ENCODE peak calls at places on chromosomes 5 and 9, in four cellular contexts. One of them, this sample, is unnamed.
A peak's percentile ranks its signal among the peaks of the same experiment; 100 is the strongest.

GRCh38 chr9:122221223-122221811 is 7.4 kb downstream of the LHX6 start:
- DNase-seq in HCT116: no peak
- DNase-seq in SK-N-SH: peak; percentile 59
- DNase-seq in endothelial cell of umbilical vein: no peak
- DNase-seq in this sample: no peak

GRCh38 chr9:109781541-109782197 is 1.7 kb downstream of the PALM2AKAP2 start:
- DNase-seq in SK-N-SH: no peak
- DNase-seq in endothelial cell of umbilical vein: no peak
- DNase-seq in HCT116: no peak
- DNase-seq in this sample: no peak

GRCh38 chr5:54644226-54644625 is 126.7 kb downstream of the SNX18 start:
- DNase-seq in endothelial cell of umbilical vein: peak; percentile 86
- DNase-seq in HCT116: peak; percentile 48
- DNase-seq in SK-N-SH: no peak
- DNase-seq in this sample: peak; percentile 94

GRCh38 chr5:32278403-32278802 is 34.3 kb downstream of the MTMR12 start:
- DNase-seq in HCT116: no peak
- DNase-seq in SK-N-SH: no peak
- DNase-seq in endothelial cell of umbilical vein: no peak
- DNase-seq in this sample: peak; percentile 30

GRCh38 chr5:125277494-125278154 is 531.2 kb upstream of the ZNF608 start:
- DNase-seq in HCT116: peak; percentile 72
- DNase-seq in endothelial cell of umbilical vein: peak; percentile 93
- DNase-seq in SK-N-SH: no peak
- DNase-seq in this sample: peak; percentile 95

GRCh38 chr9:111599092-111599947 is at the start of gene PTGR1:
- DNase-seq in endothelial cell of umbilical vein: peak; percentile 83
- DNase-seq in SK-N-SH: peak; percentile 82
- DNase-seq in HCT116: peak; percentile 81
- DNase-seq in this sample: peak; percentile 83

GRCh38 chr5:55600536-55601208 is 65.9 kb upstream of the PLPP1 start:
- DNase-seq in endothelial cell of umbilical vein: peak; percentile 63
- DNase-seq in SK-N-SH: peak; percentile 43
- DNase-seq in HCT116: no peak
- DNase-seq in this sample: no peak

GRCh38 chr9:109319631-109320233 is 1.1 kb downstream of the EPB41L4B start:
- DNase-seq in endothelial cell of umbilical vein: no peak
- DNase-seq in HCT116: no peak
- DNase-seq in SK-N-SH: peak; percentile 64
- DNase-seq in this sample: no peak

GRCh38 chr5:157965989-157966388 is 107.0 kb upstream of the CLINT1 start:
- DNase-seq in SK-N-SH: no peak
- DNase-seq in endothelial cell of umbilical vein: no peak
- DNase-seq in HCT116: no peak
- DNase-seq in this sample: no peak

GRCh38 chr9:20853866-20854265 is 169.8 kb downstream of the FOCAD start:
- DNase-seq in endothelial cell of umbilical vein: peak; percentile 28
- DNase-seq in HCT116: no peak
- DNase-seq in SK-N-SH: no peak
- DNase-seq in this sample: no peak

GRCh38 chr9:37938121-37938906 is 34.4 kb upstream of the SLC25A51 start:
- DNase-seq in endothelial cell of umbilical vein: peak; percentile 90
- DNase-seq in SK-N-SH: peak; percentile 79
- DNase-seq in HCT116: no peak
- DNase-seq in this sample: peak; percentile 65

GRCh38 chr9:76561887-76562286 is 102.9 kb downstream of the GCNT1 start:
- DNase-seq in HCT116: no peak
- DNase-seq in SK-N-SH: no peak
- DNase-seq in endothelial cell of umbilical vein: no peak
- DNase-seq in this sample: no peak

GRCh38 chr5:111859031-111859430 is 102.0 kb upstream of the NREP start:
- DNase-seq in SK-N-SH: no peak
- DNase-seq in HCT116: no peak
- DNase-seq in endothelial cell of umbilical vein: no peak
- DNase-seq in this sample: no peak

GRCh38 chr5:179285236-179285635 is 60.0 kb downstream of the ADAMTS2 start:
- DNase-seq in HCT116: no peak
- DNase-seq in SK-N-SH: peak; percentile 89
- DNase-seq in endothelial cell of umbilical vein: no peak
- DNase-seq in this sample: no peak

GRCh38 chr5:159465604-159466003 is 135.3 kb upstream of the IL12B start:
- DNase-seq in endothelial cell of umbilical vein: no peak
- DNase-seq in HCT116: no peak
- DNase-seq in SK-N-SH: no peak
- DNase-seq in this sample: no peak

GRCh38 chr9:135698767-135699166 is 514 bp downstream of the SOHLH1 start:
- DNase-seq in SK-N-SH: no peak
- DNase-seq in HCT116: no peak
- DNase-seq in endothelial cell of umbilical vein: no peak
- DNase-seq in this sample: no peak

GRCh38 chr5:128201065-128201926 is 117.7 kb downstream of the SLC12A2 start:
- DNase-seq in endothelial cell of umbilical vein: peak; percentile 63
- DNase-seq in HCT116: no peak
- DNase-seq in SK-N-SH: peak; percentile 82
- DNase-seq in this sample: peak; percentile 64

GRCh38 chr5:159178978-159179377 is 30.4 kb downstream of the RNF145 start:
- DNase-seq in endothelial cell of umbilical vein: peak; percentile 97
- DNase-seq in HCT116: peak; percentile 75
- DNase-seq in SK-N-SH: no peak
- DNase-seq in this sample: peak; percentile 96

GRCh38 chr5:94433393-94434149 is 184.8 kb downstream of the KIAA0825 start:
- DNase-seq in SK-N-SH: no peak
- DNase-seq in HCT116: peak; percentile 73
- DNase-seq in endothelial cell of umbilical vein: peak; percentile 38
- DNase-seq in this sample: peak; percentile 19

GRCh38 chr5:151093476-151093889 is 12.6 kb upstream of the TNIP1 start:
- DNase-seq in endothelial cell of umbilical vein: no peak
- DNase-seq in HCT116: no peak
- DNase-seq in SK-N-SH: no peak
- DNase-seq in this sample: peak; percentile 97

GRCh38 chr9:122168356-122168755 is 8.6 kb downstream of the MORN5 start:
- DNase-seq in HCT116: no peak
- DNase-seq in SK-N-SH: no peak
- DNase-seq in endothelial cell of umbilical vein: peak; percentile 73
- DNase-seq in this sample: peak; percentile 34

GRCh38 chr5:27568811-27569210 is 530.4 kb upstream of the CDH9 start:
- DNase-seq in HCT116: no peak
- DNase-seq in SK-N-SH: no peak
- DNase-seq in endothelial cell of umbilical vein: no peak
- DNase-seq in this sample: peak; percentile 9

GRCh38 chr5:98934581-98934980 is 5.8 kb upstream of the CHD1 start:
- DNase-seq in SK-N-SH: no peak
- DNase-seq in HCT116: no peak
- DNase-seq in endothelial cell of umbilical vein: no peak
- DNase-seq in this sample: peak; percentile 47

DNA sequence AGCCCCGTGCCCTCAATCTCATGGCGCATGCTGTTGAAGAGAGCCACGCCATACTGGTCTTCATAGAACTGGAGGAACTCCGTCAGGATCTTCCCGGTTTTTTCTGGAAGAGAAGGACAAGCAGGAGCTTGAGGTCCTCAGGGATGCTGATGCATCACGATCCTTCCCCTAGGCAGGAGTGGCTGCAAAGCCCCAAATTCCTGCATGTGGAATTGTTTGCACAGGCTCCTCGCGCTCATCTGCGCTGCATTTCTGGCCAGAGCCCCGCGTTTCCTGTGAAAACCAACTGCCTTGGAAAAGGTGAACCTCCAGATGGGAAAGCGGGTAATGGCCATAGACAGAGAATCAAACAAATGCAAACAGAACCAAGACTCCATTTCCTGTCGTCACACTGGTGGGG is 80.4 kb downstream of the LRSAM1 start:
- DNase-seq in endothelial cell of umbilical vein: no peak
- DNase-seq in HCT116: no peak
- DNase-seq in SK-N-SH: no peak
- DNase-seq in this sample: no peak
- H3K9ac ChIP-seq in endothelial cell of umbilical vein: no peak overlapping the region
- H3K9ac ChIP-seq in HCT116: no peak overlapping the region
- H3K9ac ChIP-seq in SK-N-SH: no peak overlapping the region
- H3K9ac ChIP-seq in this sample: no peak overlapping the region

GRCh38 chr9:133421615-133422542 is at the start of gene ADAMTS13:
- DNase-seq in SK-N-SH: no peak
- DNase-seq in endothelial cell of umbilical vein: no peak
- DNase-seq in HCT116: no peak
- DNase-seq in this sample: no peak
- H3K9ac ChIP-seq in SK-N-SH: no peak within 1 kb of the TSS
- H3K9ac ChIP-seq in endothelial cell of umbilical vein: no peak within 1 kb of the TSS
- H3K9ac ChIP-seq in HCT116: no peak within 1 kb of the TSS
- H3K9ac ChIP-seq in this sample: no peak within 1 kb of the TSS

DNA sequence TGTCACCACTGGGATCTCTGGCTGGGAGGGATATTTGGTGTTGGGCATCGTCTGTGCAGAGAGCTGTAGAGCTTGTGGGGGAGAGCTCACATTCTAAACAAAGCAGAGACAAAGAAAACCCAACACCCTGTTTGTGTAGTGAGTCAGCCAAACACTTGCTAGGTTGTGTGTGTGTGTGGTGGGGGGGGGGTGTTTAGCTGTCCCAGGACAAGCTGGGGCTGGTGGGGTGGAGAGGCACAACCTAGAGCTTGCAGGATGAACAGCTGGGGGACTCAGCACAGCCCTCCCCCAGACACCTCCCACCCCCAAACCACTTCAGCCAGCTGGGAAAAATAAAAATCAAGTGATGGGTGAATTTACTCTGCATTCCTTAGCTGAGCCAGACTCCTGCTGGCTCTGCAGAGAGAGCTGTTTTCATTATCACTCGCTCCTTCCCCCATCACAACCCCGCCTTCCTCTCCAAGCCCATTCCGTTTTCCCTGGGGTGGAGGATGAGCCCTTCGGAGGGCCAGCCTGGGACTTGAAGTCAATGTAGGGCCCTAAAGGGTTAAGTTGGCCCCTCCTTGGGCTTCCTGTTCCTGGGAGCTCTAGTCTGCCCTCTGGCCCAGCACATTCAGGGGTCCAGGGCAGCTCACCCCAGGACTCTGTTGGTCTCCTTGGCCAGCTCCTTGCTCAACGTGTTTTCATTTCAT is 2.6 kb downstream of the OLFML2A start:
- DNase-seq in SK-N-SH: no peak
- DNase-seq in HCT116: no peak
- DNase-seq in endothelial cell of umbilical vein: peak; percentile 63
- DNase-seq in this sample: peak; percentile 90
- H3K9ac ChIP-seq in SK-N-SH: no peak overlapping the region
- H3K9ac ChIP-seq in HCT116: no peak overlapping the region
- H3K9ac ChIP-seq in endothelial cell of umbilical vein: no peak overlapping the region
- H3K9ac ChIP-seq in this sample: no peak overlapping the region

GRCh38 chr5:148730272-148730954 is 76.1 kb upstream of the HTR4 start:
- DNase-seq in SK-N-SH: no peak
- DNase-seq in HCT116: no peak
- DNase-seq in endothelial cell of umbilical vein: no peak
- DNase-seq in this sample: peak; percentile 39
- H3K9ac ChIP-seq in SK-N-SH: no peak overlapping the region
- H3K9ac ChIP-seq in HCT116: no peak overlapping the region
- H3K9ac ChIP-seq in endothelial cell of umbilical vein: no peak overlapping the region
- H3K9ac ChIP-seq in this sample: no peak overlapping the region

GRCh38 chr9:81619353-81620008 is 69.9 kb downstream of the TLE1 start:
- DNase-seq in endothelial cell of umbilical vein: no peak
- DNase-seq in HCT116: no peak
- DNase-seq in SK-N-SH: no peak
- DNase-seq in this sample: no peak

GRCh38 chr9:81618923-81619322 is 70.4 kb downstream of the TLE1 start:
- DNase-seq in SK-N-SH: no peak
- DNase-seq in HCT116: no peak
- DNase-seq in endothelial cell of umbilical vein: no peak
- DNase-seq in this sample: no peak

GRCh38 chr9:81621111-81621510 is 68.2 kb downstream of the TLE1 start:
- DNase-seq in SK-N-SH: no peak
- DNase-seq in HCT116: no peak
- DNase-seq in endothelial cell of umbilical vein: no peak
- DNase-seq in this sample: no peak

GRCh38 chr9:81621785-81622243 is 67.5 kb downstream of the TLE1 start:
- DNase-seq in SK-N-SH: no peak
- DNase-seq in HCT116: no peak
- DNase-seq in endothelial cell of umbilical vein: no peak
- DNase-seq in this sample: no peak

DNA sequence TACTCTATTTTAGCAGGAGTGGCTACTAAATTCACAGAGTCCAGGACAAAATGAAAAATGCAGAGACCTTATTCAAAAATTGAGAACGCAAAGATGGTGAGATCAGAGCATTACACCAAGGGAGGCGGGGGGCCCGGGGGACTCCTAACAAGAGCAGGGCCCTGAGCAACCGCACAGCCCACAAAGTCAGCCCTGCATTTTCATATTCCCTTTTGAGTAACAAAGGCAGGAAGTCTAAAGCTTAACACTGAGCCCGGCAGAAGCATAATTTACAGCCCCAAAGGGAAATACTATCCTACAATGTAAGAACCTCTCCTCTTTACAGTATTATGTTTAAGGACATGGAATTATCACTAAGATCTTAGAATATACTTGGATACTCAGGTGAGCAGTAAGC is 69.3 kb downstream of the TLE1 start:
- DNase-seq in SK-N-SH: no peak
- DNase-seq in HCT116: no peak
- DNase-seq in endothelial cell of umbilical vein: peak; percentile 59
- DNase-seq in this sample: no peak
- H3K9ac ChIP-seq in SK-N-SH: no peak overlapping the region
- H3K9ac ChIP-seq in HCT116: no peak overlapping the region
- H3K9ac ChIP-seq in endothelial cell of umbilical vein: no peak overlapping the region
- H3K9ac ChIP-seq in this sample: no peak overlapping the region

This sample was measured in mammary epithelial cell.